ENCODE peak calls at places on chromosomes 13 and 19, in eight cellular contexts. F, Y, T, P, S, L, G and M are unnamed samples.

GRCh38 chr19:40783711-40784110 is 5.7 kb downstream of the RAB4B start:
- DNase-seq in F (no peak), Y (no peak), T (no peak), P (no peak), S (no peak), L (no peak), G (no peak), M (no peak)

GRCh38 chr13:87557788-87558187 is 113.4 kb upstream of the SLITRK5 start:
- DNase-seq in F (no peak), Y (no peak), T (no peak), P (no peak), S (no peak), L (no peak), G (no peak), M (no peak)

GRCh38 chr19:8702350-8702749 is 3.8 kb upstream of the ACTL9 start:
- DNase-seq in F (no peak), Y (no peak), T (no peak), P (peak), S (peak), L (no peak), G (no peak), M (no peak)

GRCh38 chr13:36673838-36674326 is at the start of gene SERTM1:
- DNase-seq in F (no peak), Y (no peak), T (peak), P (peak), S (peak), L (peak), G (peak), M (no peak)

GRCh38 chr13:59914556-59914955 is 249.2 kb downstream of the DIAPH3 start:
- DNase-seq in F (peak), Y (no peak), T (peak), P (no peak), S (no peak), L (no peak), G (no peak), M (no peak)

GRCh38 chr19:47231215-47232054 is 436 bp upstream of the BBC3 start:
- DNase-seq in F (peak), Y (peak), T (peak), P (peak), S (peak), L (peak), G (no peak), M (peak)

GRCh38 chr19:13044160-13044853 is 49.0 kb downstream of the NFIX start:
- DNase-seq in F (no peak), Y (no peak), T (peak), P (no peak), S (no peak), L (no peak), G (no peak), M (no peak)

GRCh38 chr19:16070366-16070990 is 5.8 kb upstream of the TPM4 start:
- DNase-seq in F (no peak), Y (peak), T (no peak), P (peak), S (no peak), L (no peak), G (no peak), M (peak)

GRCh38 chr13:51967482-51968446 is 43.5 kb downstream of the ATP7B start:
- DNase-seq in F (no peak), Y (no peak), T (no peak), P (no peak), S (no peak), L (no peak), G (no peak), M (no peak)

GRCh38 chr19:51830263-51830662 is 35.3 kb downstream of the FPR3 start:
- DNase-seq in F (no peak), Y (no peak), T (no peak), P (no peak), S (no peak), L (no peak), G (no peak), M (no peak)

GRCh38 chr13:59834801-59835200 is 328.9 kb downstream of the DIAPH3 start:
- DNase-seq in F (peak), Y (no peak), T (peak), P (no peak), S (no peak), L (no peak), G (no peak), M (no peak)

GRCh38 chr13:80116107-80116506 is 224.8 kb downstream of the SPRY2 start:
- DNase-seq in F (peak), Y (no peak), T (peak), P (no peak), S (no peak), L (no peak), G (no peak), M (no peak)

GRCh38 chr19:40090256-40091204 is at the start of gene ZNF780A:
- DNase-seq in F (peak), Y (peak), T (peak), P (peak), S (peak), L (peak), G (peak), M (peak)

GRCh38 chr19:19873381-19873780 is 7.7 kb downstream of the ZNF253 start:
- DNase-seq in F (no peak), Y (no peak), T (no peak), P (no peak), S (no peak), L (no peak), G (no peak), M (no peak)

GRCh38 chr19:56112313-56112709 is 8.8 kb downstream of the ZNF787 start:
- DNase-seq in F (no peak), Y (peak), T (no peak), P (no peak), S (no peak), L (no peak), G (no peak), M (no peak)